ENCODE peak calls at places on chromosome 20, in nine cellular contexts. X, F, S, Z, A, J, I, E and P are unnamed samples.

GRCh38 chr20:33685328-33686007 is 717 bp downstream of the E2F1 start:
- DNase-seq in X (no peak), F (no peak), S (no peak), Z (peak), A (peak), J (no peak), I (peak), E (peak), P (no peak)

GRCh38 chr20:35515341-35515740 is 14.1 kb downstream of the C20orf173 start:
- DNase-seq in X (no peak), F (no peak), S (no peak), Z (no peak), A (no peak), J (no peak), I (no peak), E (no peak), P (no peak)

GRCh38 chr20:25865715-25866656 is 169.3 kb upstream of the ZNF337 start:
- DNase-seq in X (peak), F (peak), S (peak), Z (peak), A (peak), J (peak), I (peak), E (peak), P (no peak)

GRCh38 chr20:4110885-4111284 is 95.5 kb upstream of the RNF24 start:
- DNase-seq in X (no peak), F (no peak), S (no peak), Z (no peak), A (no peak), J (no peak), I (no peak), E (no peak), P (no peak)

GRCh38 chr20:56200456-56200855 is 48.1 kb upstream of the MC3R start:
- DNase-seq in X (no peak), F (no peak), S (no peak), Z (no peak), A (no peak), J (no peak), I (no peak), E (no peak), P (no peak)

GRCh38 chr20:8856668-8857067 is 212.2 kb upstream of the PLCB4 start:
- DNase-seq in X (no peak), F (no peak), S (no peak), Z (no peak), A (no peak), J (no peak), I (no peak), E (no peak), P (no peak)

GRCh38 chr20:64001607-64002011 is 20.7 kb downstream of the PRPF6 start:
- DNase-seq in X (no peak), F (no peak), S (no peak), Z (no peak), A (no peak), J (no peak), I (no peak), E (no peak), P (no peak)

GRCh38 chr20:2172305-2173175 is 70.9 kb downstream of the STK35 start:
- DNase-seq in X (peak), F (peak), S (peak), Z (peak), A (peak), J (peak), I (peak), E (peak), P (peak)

GRCh38 chr20:13286600-13286999 is 65.5 kb downstream of the ISM1 start:
- DNase-seq in X (no peak), F (peak), S (peak), Z (no peak), A (peak), J (no peak), I (no peak), E (no peak), P (no peak)

GRCh38 chr20:59994697-59995122 is 36.5 kb downstream of the CDH26 start:
- DNase-seq in X (peak), F (peak), S (peak), Z (peak), A (peak), J (no peak), I (no peak), E (peak), P (no peak)

GRCh38 chr20:41507851-41508250 is 110.3 kb downstream of the CHD6 start:
- DNase-seq in X (no peak), F (no peak), S (no peak), Z (no peak), A (no peak), J (no peak), I (no peak), E (no peak), P (no peak)

GRCh38 chr20:51412333-51412761 is 130.2 kb downstream of the NFATC2 start:
- DNase-seq in X (no peak), F (peak), S (no peak), Z (no peak), A (no peak), J (no peak), I (peak), E (no peak), P (no peak)

GRCh38 chr20:43387737-43388136 is 70.0 kb upstream of the SRSF6 start:
- DNase-seq in X (no peak), F (no peak), S (no peak), Z (no peak), A (no peak), J (no peak), I (no peak), E (no peak), P (no peak)

GRCh38 chr20:43388267-43389081 is 69.2 kb upstream of the SRSF6 start:
- DNase-seq in X (peak), F (no peak), S (peak), Z (no peak), A (no peak), J (no peak), I (no peak), E (no peak), P (no peak)

GRCh38 chr20:43392561-43392960 is 65.1 kb upstream of the SRSF6 start:
- DNase-seq in X (no peak), F (no peak), S (no peak), Z (no peak), A (no peak), J (no peak), I (no peak), E (no peak), P (no peak)

GRCh38 chr20:43389231-43389630 is 68.5 kb upstream of the SRSF6 start:
- DNase-seq in X (peak), F (no peak), S (peak), Z (no peak), A (no peak), J (no peak), I (no peak), E (no peak), P (no peak)

GRCh38 chr20:43389839-43390626 is 67.7 kb upstream of the SRSF6 start:
- DNase-seq in X (no peak), F (no peak), S (no peak), Z (no peak), A (no peak), J (no peak), I (no peak), E (peak), P (no peak)
- H3K27ac ChIP-seq in X (peak), F (no peak), S (peak), Z (no peak), A (no peak), J (no peak), I (no peak), E (no peak), P (no peak)

GRCh38 chr20:11755071-11755881 is 162.4 kb upstream of the BTBD3 start:
- DNase-seq in X (peak), F (no peak), S (no peak), Z (no peak), A (no peak), J (no peak), I (peak), E (no peak), P (no peak)
- TF ChIP-seq CTCF in X (no peak), F (no peak), S (no peak), Z (no peak), A (no peak), J (no peak), I (no peak), E (no peak), P (no peak)

GRCh38 chr20:62622178-62622876 is 20.0 kb upstream of the SLCO4A1 start:
- DNase-seq in X (no peak), F (no peak), S (no peak), Z (no peak), A (no peak), J (no peak), I (no peak), E (no peak), P (no peak)

GRCh38 chr20:62621251-62622110 is 20.8 kb upstream of the SLCO4A1 start:
- DNase-seq in X (no peak), F (no peak), S (no peak), Z (no peak), A (no peak), J (no peak), I (no peak), E (no peak), P (no peak)

GRCh38 chr20:62623488-62624324 is 18.6 kb upstream of the SLCO4A1 start:
- DNase-seq in X (peak), F (peak), S (peak), Z (peak), A (peak), J (peak), I (peak), E (peak), P (peak)

GRCh38 chr20:62624325-62624690 is 18.0 kb upstream of the SLCO4A1 start:
- DNase-seq in X (no peak), F (no peak), S (no peak), Z (no peak), A (no peak), J (no peak), I (no peak), E (no peak), P (no peak)

GRCh38 chr20:62622877-62623487 is 19.3 kb upstream of the SLCO4A1 start:
- DNase-seq in X (no peak), F (no peak), S (no peak), Z (no peak), A (no peak), J (no peak), I (no peak), E (no peak), P (no peak)
- H3K27ac ChIP-seq in X (peak), F (peak), S (peak), Z (peak), A (peak), J (peak), I (peak), E (no peak), P (no peak)

DNA sequence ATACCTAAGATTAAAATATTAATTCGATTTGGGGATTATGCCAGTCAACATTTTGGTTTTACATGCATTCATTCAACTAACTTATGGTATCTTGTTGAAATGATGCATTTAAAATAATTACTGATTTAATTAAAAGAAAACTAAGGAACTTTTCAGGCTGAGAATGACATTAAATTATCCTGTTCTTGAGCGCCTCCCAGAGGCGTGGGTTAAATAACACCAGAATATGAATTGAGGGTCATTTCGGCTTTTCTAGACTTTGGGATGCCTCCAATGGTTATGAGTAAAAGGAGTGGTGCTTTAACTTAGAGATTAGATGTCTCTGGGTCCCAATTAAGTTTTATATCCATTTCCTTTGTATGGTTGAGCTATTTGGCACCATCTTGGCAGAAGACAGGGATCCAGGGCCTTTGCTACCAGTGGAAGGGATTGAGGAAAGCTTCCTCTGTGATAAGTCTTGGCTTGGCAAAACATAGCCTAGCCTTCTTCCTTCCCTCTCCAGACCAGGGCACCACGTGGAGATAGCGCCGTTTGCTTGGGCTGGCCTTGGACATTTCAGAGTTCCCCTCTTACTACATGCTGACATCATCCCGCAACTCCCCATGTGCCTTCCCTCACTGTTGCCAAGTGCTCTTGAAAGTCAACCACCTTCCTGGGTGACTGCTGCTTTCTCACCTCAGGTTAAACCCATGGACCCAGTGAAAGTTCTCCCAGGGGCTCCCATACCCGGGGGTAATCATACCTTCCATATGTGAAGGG is 28.7 kb downstream of the GNAS start:
- DNase-seq in X (no peak), F (peak), S (no peak), Z (no peak), A (no peak), J (no peak), I (no peak), E (no peak), P (no peak)
- TF ChIP-seq CTCF in X (no peak), F (no peak), S (no peak), Z (no peak), A (peak), J (peak), I (peak), E (peak), P (no peak)

DNA sequence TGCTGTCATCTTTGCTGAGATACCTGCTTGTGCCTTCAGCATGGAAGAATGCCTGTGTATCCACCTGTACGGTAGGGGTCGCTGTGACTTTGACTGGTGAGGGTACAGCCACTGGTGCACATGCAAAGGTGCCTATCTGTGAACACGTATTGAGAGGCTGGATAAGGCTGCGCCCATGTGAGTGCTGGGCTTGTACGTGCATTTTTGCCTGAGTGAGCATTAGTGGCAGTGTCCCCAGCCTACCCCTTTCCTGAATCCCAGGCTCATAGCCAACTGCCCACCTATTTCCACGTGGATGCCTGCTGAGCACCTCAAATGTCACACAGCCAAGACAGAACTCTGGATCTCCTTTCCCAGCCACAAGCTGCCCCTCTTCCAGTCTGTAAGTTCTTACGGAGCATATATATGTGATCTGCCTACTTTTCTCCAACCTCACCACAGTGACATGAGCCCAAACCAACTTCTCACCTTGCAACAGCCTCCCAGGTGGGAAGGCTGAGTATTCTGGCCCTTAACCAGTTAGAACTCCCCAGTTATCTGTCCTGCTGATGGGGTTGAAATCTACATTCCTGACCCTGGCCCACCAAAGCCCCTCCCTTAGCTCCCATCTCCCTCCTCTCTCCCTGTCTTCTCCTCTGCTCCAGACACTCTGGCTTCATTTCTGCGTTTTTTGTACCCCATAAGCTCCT is 1.1 kb upstream of the SLC2A10 start:
- DNase-seq in X (no peak), F (peak), S (no peak), Z (peak), A (no peak), J (no peak), I (no peak), E (peak), P (no peak)
- H3K27ac ChIP-seq in X (peak), F (peak), S (no peak), Z (peak), A (peak), J (no peak), I (no peak), E (no peak), P (no peak)

DNA sequence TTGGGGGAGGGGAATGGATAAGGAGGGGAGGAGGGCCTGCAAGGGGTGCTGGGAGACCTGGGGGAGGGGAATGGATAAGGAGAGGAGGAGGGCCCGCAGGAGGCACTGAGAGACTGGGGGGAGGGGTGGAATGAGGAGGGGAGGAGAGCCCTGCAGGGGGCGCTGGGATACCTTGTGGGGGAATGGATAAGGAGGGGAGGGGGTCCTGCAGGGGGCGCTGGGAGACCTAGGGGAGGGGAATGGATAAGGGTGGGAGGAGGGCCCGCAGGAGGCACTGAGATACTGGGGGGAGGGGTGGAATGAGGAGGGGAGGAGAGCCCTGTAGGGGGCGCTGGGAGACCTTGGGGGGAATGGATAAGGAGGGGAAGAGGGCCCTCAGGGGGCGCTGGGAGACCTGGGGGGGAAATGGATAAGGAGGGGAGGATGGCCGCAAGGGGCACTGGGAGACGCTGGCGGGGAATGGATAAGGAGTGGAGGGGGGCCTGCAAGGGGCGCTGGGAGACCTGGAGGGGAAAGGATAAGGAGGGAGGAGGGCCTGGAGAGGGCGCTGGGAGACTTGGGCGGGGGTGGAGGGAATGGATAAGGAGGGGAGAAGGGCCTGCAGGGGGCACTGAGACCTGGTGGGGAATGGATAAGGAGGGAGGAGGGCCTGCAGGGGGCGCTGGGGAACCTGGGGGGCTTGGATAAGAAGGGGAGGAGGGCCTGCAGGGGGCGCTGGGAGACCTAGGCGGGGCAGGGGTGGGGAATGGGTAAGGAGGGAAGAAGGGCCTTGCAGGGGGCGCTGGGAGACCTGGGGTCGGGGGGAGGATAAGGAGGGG is 1.3 kb upstream of the CTCFL start:
- DNase-seq in X (no peak), F (no peak), S (no peak), Z (peak), A (no peak), J (no peak), I (no peak), E (peak), P (no peak)
- TF ChIP-seq CTCF in X (peak), F (no peak), S (no peak), Z (no peak), A (no peak), J (peak), I (no peak), E (peak), P (no peak)

DNA sequence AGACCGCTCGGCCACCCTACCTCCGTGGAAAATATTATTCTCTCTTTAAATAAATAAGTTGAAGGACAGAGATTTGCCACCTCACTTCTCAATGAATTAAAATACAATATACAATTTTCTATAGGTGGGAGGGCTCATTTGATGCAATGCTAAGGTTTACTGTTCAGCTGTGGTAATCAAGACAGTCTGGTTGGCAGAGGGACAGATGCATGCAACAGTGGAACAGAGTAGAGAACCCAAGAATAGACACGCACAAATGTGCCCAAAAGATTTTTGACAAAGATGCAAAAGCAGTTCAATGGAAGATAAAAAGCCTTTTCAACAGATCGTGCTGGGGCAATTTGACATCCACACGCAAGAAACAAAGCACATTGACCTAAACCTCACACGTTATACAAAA is 145.2 kb downstream of the CEBPB start:
- DNase-seq in X (no peak), F (no peak), S (no peak), Z (no peak), A (no peak), J (no peak), I (no peak), E (no peak), P (no peak)
- H3K27ac ChIP-seq in X (no peak), F (no peak), S (no peak), Z (no peak), A (peak), J (no peak), I (no peak), E (no peak), P (no peak)

GRCh38 chr20:44583179-44583578 is 800 bp downstream of the PKIG start:
- DNase-seq in X (no peak), F (no peak), S (no peak), Z (no peak), A (no peak), J (no peak), I (peak), E (no peak), P (no peak)

GRCh38 chr20:44582321-44583025 is at the start of gene PKIG:
- DNase-seq in X (peak), F (no peak), S (no peak), Z (no peak), A (no peak), J (no peak), I (peak), E (no peak), P (peak)

GRCh38 chr20:44586289-44586911 is 4.0 kb downstream of the PKIG start:
- DNase-seq in X (no peak), F (no peak), S (no peak), Z (no peak), A (no peak), J (no peak), I (peak), E (no peak), P (no peak)

GRCh38 chr20:44585042-44585968 is 2.9 kb downstream of the PKIG start:
- DNase-seq in X (no peak), F (no peak), S (no peak), Z (no peak), A (no peak), J (no peak), I (no peak), E (no peak), P (no peak)

DNA sequence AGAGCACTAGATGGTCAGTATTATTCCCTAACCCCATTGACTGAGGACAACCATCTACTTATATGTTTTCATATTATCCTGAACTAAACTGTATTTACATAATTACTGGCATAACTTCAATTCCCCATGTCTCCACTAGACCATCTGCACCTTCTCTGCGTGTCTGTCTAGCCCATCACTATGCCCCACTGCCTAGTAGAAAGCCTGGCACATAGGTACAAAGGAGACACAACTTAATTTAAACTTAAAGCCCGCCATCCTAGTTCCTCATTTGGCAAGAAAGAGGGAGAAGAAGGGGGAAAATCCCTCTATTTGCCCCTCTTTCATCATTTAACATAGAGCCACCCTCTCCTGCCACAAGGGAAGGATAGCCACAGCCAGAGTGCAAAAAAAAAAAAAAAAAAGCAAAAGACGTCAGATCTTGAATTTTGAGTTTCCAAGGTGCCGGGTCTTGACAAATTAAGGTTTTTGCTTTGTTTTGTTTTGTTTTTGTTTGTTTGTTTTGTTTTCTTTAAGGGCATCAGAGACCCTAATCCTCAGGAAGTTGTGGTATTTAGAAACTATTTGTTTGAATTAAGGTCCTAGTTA is 1.8 kb downstream of the PKIG start:
- DNase-seq in X (no peak), F (no peak), S (no peak), Z (no peak), A (no peak), J (no peak), I (no peak), E (no peak), P (no peak)
- TF ChIP-seq CTCF in X (no peak), F (no peak), S (no peak), Z (no peak), A (no peak), J (no peak), I (no peak), E (no peak), P (no peak)